ENCODE peak calls at places on chromosomes 12 and 14, in eight cellular contexts. One of them, this sample, is unnamed.

GRCh38 chr14:50964683-50965390 is 20.6 kb upstream of the PYGL start:
- DNase-seq in mesenchymal stem cell: peak
- DNase-seq in K562: no peak
- DNase-seq in hepatocyte: peak
- DNase-seq in neuronal stem cell: no peak
- DNase-seq in mammary epithelial cell: peak
- DNase-seq in H1: no peak
- DNase-seq in fibroblast of lung: peak
- DNase-seq in this sample: no peak

GRCh38 chr12:49092086-49092815 is 2.4 kb downstream of the DHH start:
- DNase-seq in K562: peak
- DNase-seq in mammary epithelial cell: peak
- DNase-seq in fibroblast of lung: no peak
- DNase-seq in H1: no peak
- DNase-seq in mesenchymal stem cell: peak
- DNase-seq in hepatocyte: peak
- DNase-seq in neuronal stem cell: peak
- DNase-seq in this sample: peak

GRCh38 chr14:101355284-101355683 is 206.0 kb upstream of the DIO3 start:
- DNase-seq in neuronal stem cell: no peak
- DNase-seq in hepatocyte: no peak
- DNase-seq in K562: no peak
- DNase-seq in mammary epithelial cell: no peak
- DNase-seq in H1: no peak
- DNase-seq in fibroblast of lung: no peak
- DNase-seq in mesenchymal stem cell: no peak
- DNase-seq in this sample: no peak

GRCh38 chr14:46344327-46344937 is 307.1 kb downstream of the RPL10L start:
- DNase-seq in neuronal stem cell: peak
- DNase-seq in mammary epithelial cell: peak
- DNase-seq in mesenchymal stem cell: peak
- DNase-seq in hepatocyte: peak
- DNase-seq in K562: peak
- DNase-seq in fibroblast of lung: peak
- DNase-seq in H1: no peak
- DNase-seq in this sample: peak

GRCh38 chr12:8648598-8649205 is 13.9 kb downstream of the MFAP5 start:
- DNase-seq in H1: no peak
- DNase-seq in mesenchymal stem cell: no peak
- DNase-seq in mammary epithelial cell: no peak
- DNase-seq in fibroblast of lung: no peak
- DNase-seq in K562: no peak
- DNase-seq in hepatocyte: no peak
- DNase-seq in neuronal stem cell: no peak
- DNase-seq in this sample: no peak

GRCh38 chr14:103613517-103613916 is 15.5 kb upstream of the KLC1 start:
- DNase-seq in K562: no peak
- DNase-seq in mammary epithelial cell: no peak
- DNase-seq in fibroblast of lung: peak
- DNase-seq in hepatocyte: no peak
- DNase-seq in mesenchymal stem cell: no peak
- DNase-seq in H1: no peak
- DNase-seq in neuronal stem cell: no peak
- DNase-seq in this sample: no peak

GRCh38 chr14:31858868-31859267 is 218.2 kb upstream of the ARHGAP5 start:
- DNase-seq in mesenchymal stem cell: peak
- DNase-seq in neuronal stem cell: no peak
- DNase-seq in hepatocyte: no peak
- DNase-seq in K562: no peak
- DNase-seq in H1: no peak
- DNase-seq in mammary epithelial cell: peak
- DNase-seq in fibroblast of lung: peak
- DNase-seq in this sample: no peak

GRCh38 chr12:124759841-124760508 is 103.7 kb downstream of the SCARB1 start:
- DNase-seq in fibroblast of lung: no peak
- DNase-seq in H1: no peak
- DNase-seq in mammary epithelial cell: no peak
- DNase-seq in hepatocyte: no peak
- DNase-seq in K562: no peak
- DNase-seq in mesenchymal stem cell: no peak
- DNase-seq in neuronal stem cell: no peak
- DNase-seq in this sample: no peak

GRCh38 chr12:2243275-2243674 is 190.5 kb downstream of the CACNA1C start:
- DNase-seq in H1: no peak
- DNase-seq in fibroblast of lung: no peak
- DNase-seq in neuronal stem cell: no peak
- DNase-seq in mammary epithelial cell: no peak
- DNase-seq in mesenchymal stem cell: no peak
- DNase-seq in hepatocyte: no peak
- DNase-seq in K562: no peak
- DNase-seq in this sample: no peak

GRCh38 chr12:79371226-79371625 is 319.5 kb downstream of the PAWR start:
- DNase-seq in mesenchymal stem cell: no peak
- DNase-seq in hepatocyte: no peak
- DNase-seq in fibroblast of lung: no peak
- DNase-seq in K562: no peak
- DNase-seq in H1: no peak
- DNase-seq in neuronal stem cell: no peak
- DNase-seq in mammary epithelial cell: peak
- DNase-seq in this sample: no peak

GRCh38 chr14:105292810-105293711 is 7.7 kb downstream of the BRF1 start:
- DNase-seq in mammary epithelial cell: no peak
- DNase-seq in hepatocyte: no peak
- DNase-seq in H1: no peak
- DNase-seq in fibroblast of lung: no peak
- DNase-seq in mesenchymal stem cell: no peak
- DNase-seq in K562: no peak
- DNase-seq in neuronal stem cell: no peak
- DNase-seq in this sample: no peak

GRCh38 chr12:117030187-117030896 is 68.9 kb downstream of the TESC start:
- DNase-seq in K562: no peak
- DNase-seq in neuronal stem cell: no peak
- DNase-seq in H1: no peak
- DNase-seq in mesenchymal stem cell: no peak
- DNase-seq in fibroblast of lung: no peak
- DNase-seq in hepatocyte: no peak
- DNase-seq in mammary epithelial cell: no peak
- DNase-seq in this sample: no peak

GRCh38 chr12:54002278-54002914 is 2.4 kb downstream of the HOXC9 start:
- DNase-seq in fibroblast of lung: no peak
- DNase-seq in H1: no peak
- DNase-seq in K562: no peak
- DNase-seq in mammary epithelial cell: no peak
- DNase-seq in hepatocyte: no peak
- DNase-seq in neuronal stem cell: no peak
- DNase-seq in mesenchymal stem cell: no peak
- DNase-seq in this sample: no peak

GRCh38 chr12:93415723-93416464 is 25.9 kb downstream of the UBE2N start:
- DNase-seq in H1: no peak
- DNase-seq in hepatocyte: no peak
- DNase-seq in mesenchymal stem cell: peak
- DNase-seq in neuronal stem cell: no peak
- DNase-seq in K562: no peak
- DNase-seq in mammary epithelial cell: no peak
- DNase-seq in fibroblast of lung: peak
- DNase-seq in this sample: no peak

GRCh38 chr14:93301821-93302447 is 30.9 kb downstream of the BTBD7 start:
- DNase-seq in mesenchymal stem cell: peak
- DNase-seq in K562: no peak
- DNase-seq in fibroblast of lung: no peak
- DNase-seq in H1: peak
- DNase-seq in hepatocyte: peak
- DNase-seq in mammary epithelial cell: peak
- DNase-seq in neuronal stem cell: no peak
- DNase-seq in this sample: peak

GRCh38 chr14:79583738-79584405 is 627.4 kb downstream of the DIO2 start:
- DNase-seq in mesenchymal stem cell: peak
- DNase-seq in neuronal stem cell: no peak
- DNase-seq in hepatocyte: no peak
- DNase-seq in H1: no peak
- DNase-seq in mammary epithelial cell: no peak
- DNase-seq in fibroblast of lung: peak
- DNase-seq in K562: no peak
- DNase-seq in this sample: no peak

GRCh38 chr12:31355747-31356107 is 29.8 kb upstream of the SINHCAF start:
- DNase-seq in mammary epithelial cell: no peak
- DNase-seq in mesenchymal stem cell: no peak
- DNase-seq in hepatocyte: no peak
- DNase-seq in neuronal stem cell: no peak
- DNase-seq in H1: no peak
- DNase-seq in K562: no peak
- DNase-seq in fibroblast of lung: no peak
- DNase-seq in this sample: no peak

DNA sequence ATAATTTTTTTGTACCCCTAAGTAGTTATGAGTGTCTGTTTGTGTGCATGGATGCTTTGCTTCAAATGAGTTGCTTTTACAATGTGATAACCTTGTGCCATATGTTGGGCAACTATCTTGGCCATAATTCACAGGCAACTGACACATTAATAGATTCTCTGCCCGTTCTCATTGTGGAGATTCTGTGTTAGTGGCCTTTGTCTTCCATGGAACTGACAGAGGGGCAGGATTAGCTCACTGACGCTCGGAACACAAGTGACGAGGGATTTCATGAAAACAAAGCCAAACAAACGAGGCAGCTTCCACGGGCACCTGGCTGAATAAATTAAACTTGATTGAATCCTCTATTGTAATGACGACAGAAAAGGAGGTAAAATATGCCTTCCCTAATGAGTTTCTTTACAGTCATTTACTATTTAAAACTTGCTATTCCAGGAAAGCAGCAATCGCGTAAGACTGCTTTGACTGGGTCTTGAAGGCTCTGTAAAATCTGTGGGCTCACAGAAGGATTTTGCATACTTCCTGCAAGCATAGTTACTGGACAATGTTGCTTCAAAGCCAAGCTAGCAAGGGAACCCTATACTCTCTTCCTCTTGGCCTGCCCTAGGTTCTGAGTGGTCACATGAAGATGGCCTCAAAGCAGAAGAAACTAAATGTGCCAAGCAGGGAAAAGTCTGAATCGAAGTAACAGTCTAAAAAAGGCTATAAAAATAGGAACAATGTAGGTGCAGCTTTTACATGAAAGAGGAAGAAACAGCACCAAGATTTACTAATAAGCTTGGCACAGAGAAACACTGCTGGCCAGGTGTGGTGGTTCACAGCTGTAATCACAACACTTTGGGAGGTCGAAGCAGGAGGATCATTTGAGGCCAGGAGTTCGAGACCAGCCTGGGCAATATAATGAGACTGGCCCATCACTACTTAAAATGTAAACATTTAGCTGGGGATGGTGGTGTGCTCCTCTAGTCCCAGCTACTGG is 28.1 kb upstream of the SINHCAF start:
- DNase-seq in neuronal stem cell: peak
- DNase-seq in hepatocyte: peak
- DNase-seq in mammary epithelial cell: no peak
- DNase-seq in fibroblast of lung: no peak
- DNase-seq in H1: no peak
- DNase-seq in K562: no peak
- DNase-seq in mesenchymal stem cell: no peak
- DNase-seq in this sample: peak
- H2AFZ ChIP-seq in neuronal stem cell: peak
- H2AFZ ChIP-seq in hepatocyte: peak
- H2AFZ ChIP-seq in mammary epithelial cell: no peak
- H2AFZ ChIP-seq in fibroblast of lung: no peak
- H2AFZ ChIP-seq in H1: peak
- H2AFZ ChIP-seq in K562: peak
- H2AFZ ChIP-seq in mesenchymal stem cell: no peak
- H2AFZ ChIP-seq in this sample: no peak

DNA sequence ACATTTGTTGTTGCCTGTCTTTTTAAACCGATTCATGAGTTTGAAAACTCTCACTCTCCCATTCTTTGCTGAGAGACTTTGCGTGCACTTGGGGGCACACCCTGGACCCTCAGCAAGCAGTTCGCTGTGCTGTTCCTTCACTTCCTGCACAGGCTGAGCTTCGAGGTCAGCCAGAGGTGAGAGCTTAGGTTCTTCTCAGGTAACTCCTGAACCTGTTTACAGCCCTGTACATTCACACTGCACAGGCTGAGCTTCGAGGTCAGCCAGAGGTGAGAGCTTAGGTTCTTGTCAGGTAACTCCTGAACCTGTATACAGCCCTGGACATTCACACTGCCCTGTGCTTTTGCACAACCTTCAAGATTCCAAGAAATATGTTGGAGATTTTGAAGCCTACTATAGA is 9.8 kb upstream of the CLECL1 start:
- DNase-seq in mesenchymal stem cell: no peak
- DNase-seq in fibroblast of lung: no peak
- DNase-seq in mammary epithelial cell: no peak
- DNase-seq in hepatocyte: no peak
- DNase-seq in K562: no peak
- DNase-seq in H1: no peak
- DNase-seq in neuronal stem cell: no peak
- DNase-seq in this sample: no peak
- H2AFZ ChIP-seq in mesenchymal stem cell: no peak
- H2AFZ ChIP-seq in fibroblast of lung: no peak
- H2AFZ ChIP-seq in mammary epithelial cell: peak
- H2AFZ ChIP-seq in hepatocyte: no peak
- H2AFZ ChIP-seq in K562: peak
- H2AFZ ChIP-seq in H1: peak
- H2AFZ ChIP-seq in neuronal stem cell: peak
- H2AFZ ChIP-seq in this sample: peak

DNA sequence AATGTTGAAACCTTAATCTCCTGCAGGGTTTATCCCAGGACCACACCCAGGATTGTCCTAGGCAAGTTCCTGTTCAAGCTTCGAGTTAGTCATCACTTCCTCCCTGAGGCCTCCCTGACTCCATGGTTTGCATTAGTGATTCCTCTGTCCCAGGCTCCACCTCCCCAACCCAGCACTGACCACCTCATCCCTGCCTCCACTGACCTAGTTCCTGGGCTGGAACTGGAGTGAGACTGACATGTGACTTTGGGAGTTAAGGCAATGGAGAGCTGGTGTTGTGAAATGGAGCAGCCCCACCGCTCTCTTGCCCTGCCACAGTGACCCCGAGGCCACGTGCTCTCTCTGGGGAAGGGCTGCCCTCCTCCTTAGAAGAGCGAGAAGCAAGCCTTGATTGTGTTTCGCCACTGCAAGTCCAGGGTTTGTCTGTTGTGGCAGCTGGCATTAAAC is 15.8 kb upstream of the DTX1 start:
- DNase-seq in K562: no peak
- DNase-seq in hepatocyte: peak
- DNase-seq in fibroblast of lung: peak
- DNase-seq in mammary epithelial cell: peak
- DNase-seq in H1: no peak
- DNase-seq in neuronal stem cell: no peak
- DNase-seq in mesenchymal stem cell: peak
- DNase-seq in this sample: no peak
- H2AFZ ChIP-seq in K562: no peak
- H2AFZ ChIP-seq in hepatocyte: no peak
- H2AFZ ChIP-seq in fibroblast of lung: peak
- H2AFZ ChIP-seq in mammary epithelial cell: peak
- H2AFZ ChIP-seq in H1: peak
- H2AFZ ChIP-seq in neuronal stem cell: no peak
- H2AFZ ChIP-seq in mesenchymal stem cell: no peak
- H2AFZ ChIP-seq in this sample: no peak

DNA sequence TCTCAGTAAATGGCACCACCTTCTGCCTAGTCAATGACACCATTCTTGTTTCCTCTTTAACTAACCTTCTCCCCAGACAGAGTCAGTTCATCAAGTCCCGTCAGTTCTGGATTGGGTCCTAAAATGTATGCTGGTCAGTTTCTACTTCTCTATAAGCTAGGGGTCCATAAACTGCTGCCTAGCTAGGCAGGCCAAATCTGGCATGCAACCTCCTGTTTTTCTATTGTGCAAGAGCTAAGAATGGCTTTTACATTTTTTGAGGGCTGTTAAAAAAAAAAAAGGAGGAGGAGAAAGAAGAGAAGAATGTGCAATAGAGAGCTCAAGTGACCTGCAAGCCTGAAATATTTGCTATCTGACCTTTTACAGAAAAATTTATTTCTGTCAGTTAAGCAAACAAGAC is 6.4 kb upstream of the TMED10 start:
- DNase-seq in fibroblast of lung: peak
- DNase-seq in mesenchymal stem cell: peak
- DNase-seq in mammary epithelial cell: peak
- DNase-seq in neuronal stem cell: no peak
- DNase-seq in H1: no peak
- DNase-seq in K562: no peak
- DNase-seq in hepatocyte: peak
- DNase-seq in this sample: no peak
- H2AFZ ChIP-seq in fibroblast of lung: no peak
- H2AFZ ChIP-seq in mesenchymal stem cell: no peak
- H2AFZ ChIP-seq in mammary epithelial cell: no peak
- H2AFZ ChIP-seq in neuronal stem cell: no peak
- H2AFZ ChIP-seq in H1: no peak
- H2AFZ ChIP-seq in K562: no peak
- H2AFZ ChIP-seq in hepatocyte: no peak
- H2AFZ ChIP-seq in this sample: peak